ENCODE peak calls at places on chromosomes 1 and 21, in ten cellular contexts. E, P, U, N, C, K, Z, Q, A and J are unnamed samples.

GRCh38 chr1:64087768-64088167 is 115.7 kb upstream of the UBE2U start:
- DNase-seq in E (no peak), P (no peak), Z (peak), Q (no peak), N (no peak), U (no peak), K (no peak), A (no peak), C (no peak), J (no peak)

GRCh38 chr1:54596756-54597155 is 26.6 kb downstream of the FAM151A start:
- DNase-seq in A (no peak), C (no peak), N (no peak), Q (no peak), Z (no peak), E (no peak), U (no peak), P (no peak), K (no peak), J (no peak)

GRCh38 chr1:183845681-183846080 is 40.8 kb downstream of the RGL1 start:
- DNase-seq in E (no peak), Z (no peak), P (no peak), U (no peak), A (no peak), Q (no peak), K (no peak), N (no peak), C (no peak), J (no peak)

GRCh38 chr1:109149874-109150601 is 36.1 kb downstream of the ELAPOR1 start:
- DNase-seq in E (no peak), N (no peak), A (no peak), K (no peak), Q (no peak), U (no peak), P (no peak), Z (no peak), C (peak), J (no peak)

GRCh38 chr1:113253979-113254378 is 136.3 kb upstream of the MAGI3 start:
- DNase-seq in C (no peak), N (no peak), Q (no peak), E (no peak), P (no peak), U (no peak), A (no peak), K (no peak), Z (no peak), J (no peak)

GRCh38 chr1:113101588-113101987 is 28.6 kb downstream of the LRIG2 start:
- DNase-seq in C (no peak), P (no peak), A (no peak), N (no peak), U (no peak), Q (no peak), Z (peak), K (no peak), E (no peak), J (no peak)

GRCh38 chr1:157081717-157082116 is 17.9 kb downstream of the ETV3L start:
- DNase-seq in K (no peak), U (no peak), A (no peak), Z (no peak), N (no peak), E (no peak), Q (no peak), C (no peak), P (no peak), J (no peak)

GRCh38 chr1:165595561-165595960 is 35.5 kb upstream of the MGST3 start:
- DNase-seq in Z (peak), E (no peak), P (no peak), A (no peak), C (no peak), Q (no peak), U (no peak), N (no peak), K (no peak), J (no peak)

GRCh38 chr1:172351347-172351746 is 69.1 kb upstream of the C1orf105 start:
- DNase-seq in Z (no peak), A (no peak), U (no peak), E (no peak), P (no peak), Q (no peak), N (no peak), C (no peak), K (no peak), J (no peak)

GRCh38 chr1:55441474-55441873 is 226.3 kb upstream of the USP24 start:
- DNase-seq in P (no peak), E (no peak), Q (no peak), U (no peak), A (no peak), K (no peak), C (no peak), Z (no peak), N (no peak), J (no peak)

GRCh38 chr1:47951545-47952235 is 45.5 kb downstream of the TRABD2B start:
- DNase-seq in K (no peak), Z (no peak), N (no peak), A (no peak), C (no peak), P (no peak), E (no peak), Q (no peak), U (no peak), J (no peak)

GRCh38 chr1:222521299-222522104 is 26.4 kb downstream of the HHIPL2 start:
- DNase-seq in C (no peak), P (no peak), Q (no peak), E (no peak), A (peak), K (peak), N (no peak), Z (peak), U (no peak), J (peak)

GRCh38 chr21:34020005-34020847 is 53.2 kb upstream of the MRPS6 start:
- DNase-seq in U (no peak), Q (no peak), N (no peak), A (no peak), K (no peak), Z (no peak), E (no peak), P (no peak), C (no peak), J (no peak)

GRCh38 chr1:156104861-156105546 is 9.5 kb upstream of the LMNA start:
- DNase-seq in C (no peak), U (no peak), K (no peak), Z (no peak), Q (no peak), E (no peak), A (no peak), N (no peak), P (no peak), J (no peak)

GRCh38 chr21:44871576-44872265 is 1.8 kb downstream of the PTTG1IP start:
- DNase-seq in U (peak), K (peak), P (no peak), N (peak), Q (no peak), E (peak), Z (peak), C (peak), A (peak), J (peak)

GRCh38 chr1:79198841-79199240 is 192.3 kb upstream of the ADGRL4 start:
- DNase-seq in Z (peak), N (no peak), Q (no peak), K (peak), P (no peak), C (no peak), A (no peak), E (no peak), U (no peak), J (peak)

GRCh38 chr1:203600782-203601513 is 25.7 kb upstream of the ATP2B4 start:
- DNase-seq in E (no peak), Q (no peak), P (no peak), C (no peak), Z (no peak), U (no peak), K (no peak), A (peak), N (no peak), J (no peak)

DNA sequence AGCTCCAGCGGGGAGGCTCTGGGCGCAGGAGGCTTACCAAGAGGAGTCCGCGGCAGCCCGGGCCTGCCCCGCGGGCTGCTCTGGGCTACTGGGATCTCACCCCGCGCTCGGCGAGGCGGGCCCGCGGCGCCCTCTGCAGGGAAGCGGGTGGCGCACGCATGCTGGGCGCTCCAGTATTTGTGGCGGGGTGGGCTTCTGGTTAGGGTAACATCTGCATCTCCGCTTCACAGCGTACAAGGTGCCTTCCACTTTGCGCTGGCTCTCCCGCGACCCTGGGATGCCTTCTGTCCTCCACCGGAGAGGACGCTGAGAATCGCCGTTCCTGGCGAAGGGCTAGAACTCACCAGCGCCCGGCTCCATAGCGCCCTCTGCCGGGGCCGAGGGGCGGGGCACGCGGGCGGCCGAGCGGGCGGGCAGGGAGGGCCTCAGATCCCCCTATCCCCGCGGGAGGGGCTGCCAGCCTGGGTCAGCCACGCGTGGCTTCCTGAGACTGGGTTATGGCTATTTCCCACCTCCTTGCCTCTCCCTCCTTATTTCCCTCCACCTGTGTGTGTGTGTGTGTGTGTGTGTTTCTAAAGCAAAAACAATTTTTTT is 46.6 kb upstream of the CTBS start:
- DNase-seq in E (peak), C (peak), Z (peak), P (peak), N (peak), Q (peak), A (peak), K (peak), U (peak), J (peak)
- H3K27ac ChIP-seq in E (peak), C (no peak), Z (peak), P (peak), N (peak), Q (peak), A (peak), K (no peak), U (peak), J (peak)

DNA sequence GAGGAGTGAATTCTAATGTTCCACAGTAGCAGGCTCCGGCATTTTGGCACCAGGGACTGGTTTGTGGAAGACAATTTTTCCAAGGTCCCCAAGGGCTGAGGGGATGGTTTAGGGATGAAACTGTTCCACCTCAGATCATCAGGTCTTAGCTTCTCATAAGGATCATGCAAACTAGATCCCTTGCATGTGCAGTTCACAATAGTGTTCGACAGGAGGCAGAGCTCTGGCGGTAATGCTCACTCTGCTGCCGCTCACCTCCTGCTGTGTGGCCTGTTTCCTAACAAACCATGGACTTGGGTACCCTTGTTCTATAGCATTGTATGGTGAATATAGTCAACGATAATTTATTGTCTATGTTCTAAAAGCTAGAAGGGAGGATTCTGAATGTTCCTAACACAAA is 16.6 kb downstream of the CRNN start:
- DNase-seq in Q (no peak), N (no peak), P (peak), E (no peak), K (no peak), Z (no peak), A (no peak), U (no peak), C (no peak), J (no peak)
- TF ChIP-seq CTCF in Q (no peak), N (no peak), P (peak), E (no peak), K (peak), Z (no peak), A (no peak), U (no peak), C (no peak), J (no peak)

GRCh38 chr1:224438989-224439388 is 4.4 kb upstream of the WDR26 start:
- DNase-seq in Q (no peak), E (no peak), A (peak), K (no peak), C (no peak), Z (no peak), P (no peak), N (peak), U (no peak), J (no peak)
- H3K27ac ChIP-seq in Q (no peak), E (no peak), A (peak), K (no peak), C (no peak), Z (no peak), P (no peak), N (peak), U (peak), J (no peak)

GRCh38 chr1:107051266-107051665 is 5.2 kb upstream of the PRMT6 start:
- DNase-seq in U (no peak), P (no peak), N (no peak), Q (no peak), E (no peak), A (no peak), K (no peak), C (no peak), Z (no peak), J (no peak)

GRCh38 chr1:107048255-107048654 is 8.2 kb upstream of the PRMT6 start:
- DNase-seq in N (no peak), Z (no peak), K (no peak), U (no peak), P (no peak), Q (no peak), C (no peak), E (no peak), A (no peak), J (no peak)

GRCh38 chr1:107047602-107048001 is 8.9 kb upstream of the PRMT6 start:
- DNase-seq in P (no peak), K (no peak), E (no peak), Z (no peak), Q (no peak), A (no peak), C (no peak), U (no peak), N (no peak), J (no peak)
- TF ChIP-seq CTCF in P (no peak), K (peak), E (no peak), Z (peak), Q (no peak), A (no peak), C (no peak), U (no peak), N (no peak), J (no peak)

DNA sequence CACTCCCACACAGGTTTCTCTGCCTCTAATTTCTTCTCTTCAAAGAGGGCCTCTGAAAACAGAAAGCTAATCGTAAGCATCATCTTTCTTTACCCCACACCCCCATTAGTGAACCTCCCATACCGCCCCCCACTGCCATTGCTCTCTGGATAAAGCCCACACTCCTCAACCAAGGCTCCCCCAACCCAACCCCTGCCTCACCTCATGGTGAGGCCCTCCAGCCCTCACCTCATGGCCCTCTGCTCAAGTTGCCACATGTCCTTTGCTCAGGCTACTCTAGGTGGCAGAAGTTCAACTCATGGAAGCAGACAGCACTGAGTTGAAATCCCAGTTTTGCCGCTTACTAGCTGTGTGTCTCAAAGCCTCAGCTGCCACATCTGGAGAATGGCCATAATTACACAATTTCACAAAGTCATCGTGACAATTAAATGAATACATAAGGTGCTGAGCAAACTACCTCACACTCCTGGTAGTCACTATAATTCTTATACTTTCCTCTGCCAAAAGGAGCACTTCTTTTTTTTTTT is 18.2 kb upstream of the WASF2 start:
- DNase-seq in N (no peak), A (no peak), Q (no peak), P (no peak), E (no peak), Z (peak), U (no peak), K (no peak), C (no peak), J (no peak)
- H3K27ac ChIP-seq in N (no peak), A (no peak), Q (peak), P (no peak), E (peak), Z (no peak), U (no peak), K (no peak), C (peak), J (peak)